ENCODE peak calls at places on chromosome 15, in six cellular contexts. W is HEK293T; U is GM13977; A is left ventricle myocardium inferior; T is stimulated activated CD4-positive, alpha-beta T cell treated with anti-CD3 and anti-CD28 coated beads, TNF-alpha, amount 100 ng/mL, for 1 hour; P is RCC 7860. L is an unnamed sample.

GRCh38 chr15:61327019-61327631 is 98.0 kb upstream of the RORA start:
- DNase-seq in W (no peak), P (no peak), A (peak), T (no peak), U (peak), L (peak)

GRCh38 chr15:88701561-88702095 is 62.8 kb downstream of the ISG20 start:
- DNase-seq in U (peak), T (no peak), P (no peak), W (peak), A (no peak), L (no peak)

GRCh38 chr15:74041311-74041756 is 41.0 kb downstream of the GOLGA6A start:
- DNase-seq in T (no peak), W (no peak), U (no peak), P (no peak), A (no peak), L (no peak)

GRCh38 chr15:93026359-93026758 is 62.7 kb downstream of the RGMA start:
- DNase-seq in T (no peak), W (no peak), U (no peak), A (no peak), P (no peak), L (no peak)

GRCh38 chr15:66723826-66724731 is 22.0 kb downstream of the SMAD6 start:
- DNase-seq in A (no peak), T (no peak), U (no peak), P (peak), W (no peak), L (no peak)

GRCh38 chr15:31374489-31374888 is 47.9 kb downstream of the KLF13 start:
- DNase-seq in U (no peak), P (no peak), T (no peak), W (no peak), A (peak), L (no peak)

GRCh38 chr15:76340802-76341365 is 4.3 kb downstream of the ISL2 start:
- DNase-seq in W (no peak), P (no peak), U (peak), A (no peak), T (no peak), L (no peak)

GRCh38 chr15:52464478-52464877 is 64.2 kb downstream of the MYO5A start:
- DNase-seq in W (no peak), T (no peak), U (peak), P (peak), A (no peak), L (peak)

GRCh38 chr15:48802867-48803266 is 8.0 kb downstream of the CEP152 start:
- DNase-seq in A (no peak), U (no peak), T (no peak), W (no peak), P (peak), L (no peak)

GRCh38 chr15:40106203-40107161 is 2.2 kb downstream of the BMF start:
- DNase-seq in U (peak), A (peak), T (no peak), P (no peak), W (no peak), L (peak)

GRCh38 chr15:62391565-62392262 is 226.6 kb upstream of the C2CD4B start:
- DNase-seq in T (no peak), A (peak), P (no peak), W (peak), U (peak), L (no peak)

GRCh38 chr15:99123706-99124451 is 19.0 kb downstream of the SYNM start:
- DNase-seq in A (peak), W (peak), T (no peak), P (peak), U (no peak), L (no peak)

GRCh38 chr15:51735211-51735610 is 2.2 kb downstream of the LYSMD2 start:
- DNase-seq in U (no peak), T (no peak), W (no peak), A (no peak), P (no peak), L (no peak)

GRCh38 chr15:63046927-63047760 is 4.6 kb downstream of the TPM1 start:
- DNase-seq in T (no peak), A (no peak), U (no peak), P (peak), W (no peak), L (no peak)

GRCh38 chr15:70362911-70363310 is 265.2 kb upstream of the TLE3 start:
- DNase-seq in U (no peak), P (no peak), A (no peak), T (no peak), W (peak), L (no peak)

GRCh38 chr15:54131410-54131809 is 153.2 kb downstream of the UNC13C start:
- DNase-seq in A (no peak), P (peak), T (no peak), W (no peak), U (no peak), L (no peak)

GRCh38 chr15:36942248-36942827 is 158.0 kb downstream of the MEIS2 start:
- DNase-seq in U (no peak), W (no peak), A (no peak), T (no peak), P (no peak), L (no peak)

GRCh38 chr15:65916041-65916663 is 46.9 kb downstream of the RAB11A start:
- DNase-seq in W (no peak), T (no peak), A (no peak), U (no peak), P (no peak), L (no peak)

GRCh38 chr15:67106764-67107013 is 41.3 kb downstream of the SMAD3 start:
- DNase-seq in U (no peak), T (no peak), P (no peak), W (no peak), A (no peak), L (no peak)

GRCh38 chr15:69551391-69552056 is 98.9 kb downstream of the RPLP1 start:
- DNase-seq in U (no peak), T (no peak), W (no peak), P (no peak), A (no peak), L (no peak)

GRCh38 chr15:66876423-66876730 is 174.3 kb downstream of the SMAD6 start:
- DNase-seq in T (no peak), A (no peak), P (no peak), U (no peak), W (peak), L (no peak)

L was measured in GM12878.